ENCODE peak calls at places on chromosome 10, in four cellular contexts. U is hepatocyte, F is SK-N-SH, C is GM23248. P is an unnamed sample.

GRCh38 chr10:92901819-92902234 is 53.5 kb downstream of the EXOC6 start:
- DNase-seq in U (no peak), F (no peak), C (no peak), P (peak; percentile 66)

GRCh38 chr10:48400850-48401220 is 94.4 kb downstream of the MAPK8 start:
- DNase-seq in C (no peak), F (no peak), U (no peak), P (no peak)

GRCh38 chr10:125120046-125120710 is 40.2 kb downstream of the CTBP2 start:
- DNase-seq in F (no peak), C (peak; percentile 41), U (no peak), P (no peak)

GRCh38 chr10:84531396-84531795 is 203.0 kb downstream of the CCSER2 start:
- DNase-seq in F (no peak), U (no peak), C (peak; percentile 42), P (no peak)

GRCh38 chr10:77501152-77501845 is 136.3 kb downstream of the KCNMA1 start:
- DNase-seq in C (peak; percentile 96), F (no peak), U (peak; percentile 62), P (no peak)

GRCh38 chr10:34713875-34714274 is 101.2 kb downstream of the PARD3 start:
- DNase-seq in F (no peak), C (peak; percentile 35), U (no peak), P (no peak)

GRCh38 chr10:71475243-71475871 is 78.6 kb downstream of the CDH23 start:
- DNase-seq in U (no peak), F (no peak), C (no peak), P (peak; percentile 55)

GRCh38 chr10:718143-718700 is 28.8 kb upstream of the DIP2C start:
- DNase-seq in U (no peak), F (no peak), C (no peak), P (no peak)

GRCh38 chr10:113854757-113855626 is 531 bp downstream of the NHLRC2 start:
- DNase-seq in C (peak; percentile 79), F (peak; percentile 83), U (peak; percentile 73), P (peak; percentile 67)

GRCh38 chr10:49552277-49552676 is 13.4 kb upstream of the ERCC6 start:
- DNase-seq in U (peak; percentile 25), C (peak; percentile 96), F (no peak), P (no peak)

GRCh38 chr10:79355420-79356010 is 8.2 kb downstream of the PPIF start:
- DNase-seq in C (no peak), F (no peak), U (no peak), P (no peak)
- H3K9me3 ChIP-seq in C (no peaks in the 10 kb centered on the region), F (no peaks in the 10 kb centered on the region), U (no peaks in the 10 kb centered on the region), P (no peaks in the 10 kb centered on the region)

GRCh38 chr10:11165591-11166543 is 148.2 kb downstream of the CELF2 start:
- DNase-seq in C (peak; percentile 53), U (peak; percentile 61), F (peak; percentile 71), P (peak; percentile 77)
- TF ChIP-seq EZH2phosphoT487 in C (no peak), U (no peak), F (no peak), P (no peak)

DNA sequence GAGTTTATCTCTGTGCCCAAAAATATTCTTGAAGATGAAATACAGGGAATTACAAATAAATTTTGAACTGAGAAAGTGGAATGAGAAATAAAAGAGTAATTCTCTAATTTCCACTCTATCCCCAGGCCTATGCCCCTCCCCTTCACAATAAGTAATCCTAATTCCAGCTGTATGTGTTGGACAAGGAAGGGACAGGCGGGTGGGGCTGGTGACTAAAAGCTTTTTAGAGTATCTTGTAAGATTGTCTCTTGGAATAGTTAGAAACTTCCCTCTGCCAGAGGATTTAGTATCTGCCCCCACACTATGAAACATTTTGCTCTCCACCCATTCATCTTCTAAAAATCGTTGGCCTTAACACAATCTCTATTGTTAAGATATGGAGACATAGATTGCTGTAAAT is 199.2 kb downstream of the MBL2 start:
- DNase-seq in C (peak; percentile 61), F (no peak), U (no peak), P (no peak)
- H3K4me2 ChIP-seq in C (no peak overlapping the region), F (no peak overlapping the region), U (no peak overlapping the region), P (no peak overlapping the region)

GRCh38 chr10:130958981-130959751 is 352.4 kb downstream of the TCERG1L start:
- DNase-seq in C (no peak), U (no peak), F (no peak), P (no peak)

GRCh38 chr10:130959752-130960195 is 351.7 kb downstream of the TCERG1L start:
- DNase-seq in C (no peak), U (no peak), F (no peak), P (no peak)

GRCh38 chr10:130957978-130958377 is 353.5 kb downstream of the TCERG1L start:
- DNase-seq in U (no peak), F (no peak), C (no peak), P (no peak)

GRCh38 chr10:130956251-130956650 is 355.3 kb downstream of the TCERG1L start:
- DNase-seq in F (no peak), U (no peak), C (no peak), P (no peak)

DNA sequence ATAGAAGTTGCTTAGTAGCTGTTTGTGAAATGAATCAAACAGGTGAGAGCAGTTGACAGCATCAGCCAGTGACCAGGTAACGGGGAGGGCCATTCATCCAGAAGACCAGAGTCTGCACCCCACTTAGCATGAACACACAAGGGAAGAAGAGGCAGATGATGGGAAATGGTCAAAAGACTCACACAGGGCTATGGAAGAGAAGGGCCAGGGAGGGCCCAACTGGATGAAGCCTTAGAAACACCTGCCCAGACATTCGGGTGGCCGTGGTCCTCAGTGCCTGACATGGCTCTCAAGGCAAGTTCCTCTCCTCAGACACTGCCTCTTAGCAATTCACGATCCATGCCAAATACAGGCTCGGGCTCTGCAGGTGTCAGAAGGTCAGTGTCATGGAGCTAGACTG is 354.1 kb downstream of the TCERG1L start:
- DNase-seq in U (no peak), F (no peak), C (no peak), P (no peak)
- H3K9me3 ChIP-seq in U (no peaks in the 10 kb centered on the region), F (no peaks in the 10 kb centered on the region), C (no peaks in the 10 kb centered on the region), P (no peaks in the 10 kb centered on the region)

GRCh38 chr10:104894711-104895110 is 253.6 kb downstream of the SORCS3 start:
- DNase-seq in U (no peak), F (no peak), C (no peak), P (no peak)
- TF ChIP-seq EZH2phosphoT487 in U (no peak), F (no peak), C (no peak), P (no peak)

P was measured in OCI-LY7.